ENCODE peak calls at places on chromosomes 4 and X, in eight cellular contexts. X is endodermal cell; U is fibroblast of lung; W is heart left ventricle; C is tibial artery; P is MM.1S; O is right atrium auricular region; J is CD4-positive, alpha-beta T cell. L is an unnamed sample.

GRCh38 chr4:156723951-156724668 is 247.5 kb downstream of the PDGFC start:
- DNase-seq in W (peak; percentile 42), U (no peak), P (no peak), J (no peak), C (no peak), O (no peak), X (no peak), L (no peak)

GRCh38 chr4:15238720-15239119 is 189.1 kb upstream of the C1QTNF7 start:
- DNase-seq in W (no peak), J (no peak), P (peak; percentile 34), X (peak; percentile 80), U (peak; percentile 30), C (no peak), O (no peak), L (peak; percentile 58)

GRCh38 chr4:182126096-182126495 is 117.1 kb upstream of the TENM3 start:
- DNase-seq in W (no peak), X (no peak), J (no peak), O (no peak), C (no peak), P (no peak), U (peak; percentile 68), L (no peak)

GRCh38 chr4:62717144-62717543 is 1517.0 kb downstream of the ADGRL3 start:
- DNase-seq in W (no peak), P (no peak), J (no peak), C (no peak), U (no peak), O (no peak), X (no peak), L (no peak)

GRCh38 chrX:56728321-56728720 is 722 bp upstream of the NBDY start:
- DNase-seq in P (peak; percentile 32), U (peak; percentile 9), X (no peak), O (no peak), C (no peak), W (no peak), J (no peak), L (no peak)

GRCh38 chr4:173213296-173213695 is 44.7 kb downstream of the GALNT7 start:
- DNase-seq in O (no peak), C (no peak), P (no peak), J (no peak), W (no peak), X (no peak), U (no peak), L (no peak)

GRCh38 chrX:45135616-45136015 is 65.1 kb downstream of the DIPK2B start:
- DNase-seq in P (no peak), O (no peak), X (no peak), W (no peak), U (no peak), J (no peak), C (no peak), L (no peak)

GRCh38 chr4:76001760-76002159 is 5.5 kb downstream of the CXCL9 start:
- DNase-seq in C (no peak), X (no peak), J (no peak), U (no peak), P (no peak), O (no peak), W (no peak), L (no peak)

GRCh38 chrX:149707147-149707901 is 4.5 kb upstream of the MAGEA11 start:
- DNase-seq in U (no peak), P (no peak), J (no peak), W (no peak), O (no peak), C (no peak), X (no peak), L (no peak)

GRCh38 chr4:15078682-15079642 is 76.7 kb downstream of the CPEB2 start:
- DNase-seq in U (peak; percentile 43), O (no peak), J (no peak), X (no peak), P (no peak), C (no peak), W (no peak), L (no peak)

GRCh38 chrX:109839694-109840358 is 106.8 kb upstream of the ACSL4 start:
- DNase-seq in P (no peak), X (peak; percentile 77), O (no peak), U (peak; percentile 54), C (no peak), W (no peak), J (no peak), L (peak; percentile 10)

DNA sequence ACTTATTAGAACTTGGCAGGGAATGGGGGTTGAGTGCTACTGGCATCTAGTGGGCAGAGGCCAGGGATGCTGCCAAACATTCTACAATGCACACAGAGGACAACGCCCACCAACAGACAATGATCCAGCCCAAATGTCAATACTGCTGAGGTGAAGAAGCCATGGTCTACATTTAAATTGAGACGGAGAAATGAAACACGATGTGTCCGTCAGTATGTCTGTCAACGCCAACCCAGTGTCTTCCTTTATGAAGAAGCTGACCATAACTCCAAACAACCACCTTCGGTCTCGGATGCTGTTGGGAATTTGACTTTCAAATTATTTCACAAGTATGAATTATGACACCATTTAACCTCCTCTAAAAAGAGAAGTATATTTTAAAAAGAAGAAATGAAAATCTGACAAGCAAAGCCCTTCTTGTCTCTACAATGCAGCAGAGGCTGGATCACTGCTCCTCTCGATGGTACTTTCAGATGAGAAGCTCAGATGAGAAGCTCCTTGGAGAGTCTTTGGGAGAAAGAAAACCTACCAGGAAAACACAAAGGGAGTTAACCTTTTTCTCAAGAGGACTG is 123.7 kb upstream of the MAP3K15 start:
- DNase-seq in X (no peak), W (no peak), J (no peak), C (no peak), P (no peak), U (no peak), O (no peak), L (no peak)
- H3K27ac ChIP-seq in X (no peak overlapping the region), W (no peak overlapping the region), J (no peak overlapping the region), C (no peak overlapping the region), P (no peak overlapping the region), U (no peak overlapping the region), O (no peak overlapping the region), L (no peak overlapping the region)

GRCh38 chrX:22577181-22577580 is 304.5 kb downstream of the CBLL2 start:
- DNase-seq in X (no peak), U (peak; percentile 79), J (no peak), C (no peak), W (no peak), P (no peak), O (no peak), L (no peak)

DNA sequence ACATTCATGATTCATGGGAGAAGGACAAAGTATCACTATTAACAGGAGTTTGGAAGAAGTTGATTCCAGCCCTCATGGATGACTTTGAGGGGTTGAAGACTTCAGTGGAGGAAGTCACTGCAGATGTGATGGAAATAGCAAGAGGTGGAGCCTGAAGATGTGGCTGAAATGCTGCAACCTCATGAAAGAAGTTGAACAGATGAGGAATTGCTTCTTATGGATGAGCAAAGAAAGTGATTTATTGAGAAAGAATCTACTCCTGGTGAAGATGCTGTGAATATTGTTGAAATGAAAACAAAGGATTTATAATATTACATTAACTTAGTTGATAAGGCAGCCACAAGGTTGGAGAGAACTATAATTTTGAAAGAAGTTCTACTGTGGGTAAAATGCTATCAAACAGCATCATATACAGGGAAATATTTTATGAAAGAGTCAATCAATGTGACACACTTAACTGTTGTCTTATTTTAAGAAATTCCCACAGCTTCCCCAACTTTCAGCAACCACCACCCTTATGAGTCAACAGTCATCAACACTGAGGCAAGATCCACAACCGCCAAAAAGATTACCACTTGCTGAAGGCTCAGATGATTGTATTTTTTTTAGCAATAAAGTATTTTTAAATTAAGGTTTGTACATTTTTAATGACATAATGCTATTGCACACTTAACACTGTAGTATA is 302.6 kb downstream of the CBLL2 start:
- DNase-seq in P (no peak), C (no peak), O (no peak), U (peak; percentile 57), J (no peak), X (no peak), W (no peak), L (no peak)
- H3K27ac ChIP-seq in P (no peak overlapping the region), C (no peak overlapping the region), O (no peak overlapping the region), U (no peak overlapping the region), J (no peak overlapping the region), X (no peak overlapping the region), W (no peak overlapping the region), L (no peak overlapping the region)

DNA sequence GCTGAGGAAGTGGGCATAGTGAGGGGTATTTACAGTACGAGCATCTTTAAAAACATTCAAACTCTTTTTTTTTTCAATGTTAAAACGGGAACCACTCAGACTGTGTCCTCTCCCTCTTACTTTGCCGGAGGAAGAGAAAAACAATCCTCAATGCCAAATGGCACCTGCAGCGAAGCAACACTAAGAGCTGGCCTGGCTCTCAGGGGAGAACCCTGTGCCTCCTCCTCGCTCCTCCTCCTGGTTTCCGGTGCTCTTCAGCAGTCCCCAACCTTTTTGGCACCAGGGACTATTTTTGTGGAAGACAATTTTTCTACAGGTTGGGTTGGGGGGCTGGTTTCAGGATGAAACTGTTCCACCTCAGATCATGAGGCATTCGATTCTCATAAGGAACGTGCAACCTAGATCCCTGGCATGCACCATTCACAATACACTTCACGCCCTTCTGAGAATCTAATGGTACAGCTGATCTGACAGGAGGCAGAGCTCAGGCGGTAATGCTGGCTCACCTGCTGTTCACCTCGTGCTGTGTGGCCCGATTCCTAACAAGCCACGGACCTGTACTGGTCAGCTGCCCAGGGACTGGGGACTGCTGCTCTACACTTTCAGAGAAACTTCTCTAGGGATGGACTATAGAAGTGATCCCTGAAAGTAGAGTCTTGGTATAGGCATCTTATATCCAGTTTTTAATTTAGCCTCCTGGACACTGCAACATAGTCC is 404.1 kb downstream of the RAPGEF2 start:
- DNase-seq in W (no peak), P (no peak), X (no peak), C (no peak), J (no peak), O (no peak), U (no peak), L (no peak)
- H3K27ac ChIP-seq in W (no peak overlapping the region), P (no peak overlapping the region), X (no peak overlapping the region), C (no peak overlapping the region), J (no peak overlapping the region), O (no peak overlapping the region), U (no peak overlapping the region), L (no peak overlapping the region)

GRCh38 chr4:6918345-6918744 is 8.7 kb downstream of the TBC1D14 start:
- DNase-seq in W (no peak), U (no peak), C (no peak), J (no peak), P (no peak), X (peak; percentile 54), O (no peak), L (no peak)
- H3K27ac ChIP-seq in W (peak overlapping the region; percentile 12), U (no peak overlapping the region), C (no peak overlapping the region), J (peak overlapping the region; percentile 59), P (no peak overlapping the region), X (no peak overlapping the region), O (peak overlapping the region; percentile 48), L (no peak overlapping the region)

GRCh38 chr4:81137446-81137845 is 77.6 kb downstream of the PRKG2 start:
- DNase-seq in J (no peak), U (no peak), O (no peak), W (no peak), X (no peak), P (no peak), C (no peak), L (no peak)
- H3K27ac ChIP-seq in J (no peak overlapping the region), U (peak overlapping the region; percentile 80), O (no peak overlapping the region), W (no peak overlapping the region), X (no peak overlapping the region), P (no peak overlapping the region), C (no peak overlapping the region), L (no peak overlapping the region)